ENCODE peak calls at places on chromosomes 16 and 17, in six cellular contexts. T, R, Q, V, F and C are unnamed samples.

GRCh38 chr16:27164280-27164837 is 39.0 kb upstream of the KDM8 start:
- DNase-seq in T (no peak), R (no peak), Q (no peak), V (no peak), F (no peak), C (no peak)

GRCh38 chr16:28524544-28525179 is 14.1 kb downstream of the NUPR1 start:
- DNase-seq in T (no peak), R (no peak), Q (peak), V (no peak), F (no peak), C (no peak)

GRCh38 chr17:75346906-75347305 is 57.7 kb upstream of the SLC25A19 start:
- DNase-seq in T (no peak), R (no peak), Q (no peak), V (no peak), F (no peak), C (no peak)

GRCh38 chr16:68227850-68228553 is 7.9 kb downstream of the ESRP2 start:
- DNase-seq in T (no peak), R (no peak), Q (no peak), V (no peak), F (no peak), C (no peak)

GRCh38 chr16:10964039-10964890 is 19.9 kb downstream of the CLEC16A start:
- DNase-seq in T (peak), R (peak), Q (peak), V (peak), F (peak), C (peak)

GRCh38 chr17:80760501-80760900 is 215.9 kb downstream of the RPTOR start:
- DNase-seq in T (peak), R (no peak), Q (no peak), V (no peak), F (no peak), C (no peak)

GRCh38 chr17:63698886-63699637 is 863 bp downstream of the LIMD2 start:
- DNase-seq in T (no peak), R (no peak), Q (peak), V (peak), F (peak), C (peak)

GRCh38 chr16:75486014-75486404 is 9.2 kb downstream of the CHST6 start:
- DNase-seq in T (peak), R (no peak), Q (no peak), V (no peak), F (no peak), C (no peak)

GRCh38 chr16:11669380-11670146 is 1.3 kb downstream of the SNN start:
- DNase-seq in T (peak), R (no peak), Q (no peak), V (peak), F (peak), C (peak)

GRCh38 chr16:82023206-82023605 is 11.8 kb upstream of the HSD17B2 start:
- DNase-seq in T (no peak), R (no peak), Q (no peak), V (no peak), F (no peak), C (no peak)

GRCh38 chr16:15576960-15577958 is 65.7 kb downstream of the MARF1 start:
- DNase-seq in T (no peak), R (no peak), Q (no peak), V (no peak), F (no peak), C (no peak)

GRCh38 chr17:59618894-59619312 is 792 bp upstream of the CLTC start:
- DNase-seq in T (no peak), R (no peak), Q (no peak), V (no peak), F (no peak), C (no peak)

GRCh38 chr16:87332150-87332549 is 15.0 kb upstream of the C16orf95 start:
- DNase-seq in T (no peak), R (no peak), Q (no peak), V (no peak), F (no peak), C (no peak)

GRCh38 chr16:16007743-16008111 is 58.3 kb downstream of the ABCC1 start:
- DNase-seq in T (no peak), R (no peak), Q (no peak), V (no peak), F (peak), C (no peak)

GRCh38 chr17:40290629-40291296 is 3.1 kb downstream of the CDC6 start:
- DNase-seq in T (no peak), R (peak), Q (peak), V (no peak), F (no peak), C (no peak)

GRCh38 chr16:11323551-11324336 is 21.5 kb upstream of the RMI2 start:
- DNase-seq in T (no peak), R (no peak), Q (no peak), V (no peak), F (no peak), C (no peak)

GRCh38 chr17:17859909-17860760 is 23.3 kb upstream of the SREBF1 start:
- DNase-seq in T (peak), R (no peak), Q (peak), V (peak), F (peak), C (no peak)

GRCh38 chr17:74393323-74393942 is 26.1 kb downstream of the GPR142 start:
- DNase-seq in T (no peak), R (no peak), Q (no peak), V (no peak), F (no peak), C (no peak)

GRCh38 chr17:72358465-72358864 is 237.6 kb downstream of the SOX9 start:
- DNase-seq in T (no peak), R (peak), Q (no peak), V (no peak), F (no peak), C (no peak)

GRCh38 chr16:58000706-58001676 is at the start of gene USB1:
- DNase-seq in T (peak), R (peak), Q (peak), V (peak), F (peak), C (peak)

GRCh38 chr16:28984619-28985135 is at the start of gene LAT:
- DNase-seq in T (no peak), R (no peak), Q (peak), V (peak), F (no peak), C (no peak)

GRCh38 chr16:78751601-78752000 is 652.1 kb downstream of the WWOX start:
- DNase-seq in T (no peak), R (no peak), Q (no peak), V (no peak), F (no peak), C (no peak)

GRCh38 chr17:40118093-40118492 is 3.7 kb upstream of the MSL1 start:
- DNase-seq in T (no peak), R (no peak), Q (no peak), V (no peak), F (no peak), C (peak)

GRCh38 chr16:30784215-30784614 is 2.8 kb downstream of the ZNF629 start:
- DNase-seq in T (no peak), R (no peak), Q (no peak), V (no peak), F (no peak), C (no peak)

GRCh38 chr17:79991924-79992656 is 43.6 kb downstream of the TBC1D16 start:
- DNase-seq in T (no peak), R (no peak), Q (no peak), V (peak), F (peak), C (no peak)

GRCh38 chr17:77011173-77012011 is 129.4 kb upstream of the SEC14L1 start:
- DNase-seq in T (no peak), R (no peak), Q (peak), V (no peak), F (no peak), C (no peak)

GRCh38 chr17:82217530-82218204 is 5.0 kb upstream of the CCDC57 start:
- DNase-seq in T (no peak), R (peak), Q (no peak), V (peak), F (no peak), C (peak)

GRCh38 chr16:35562919-35563318 is 2103.5 kb downstream of the TP53TG3F start:
- DNase-seq in T (no peak), R (no peak), Q (no peak), V (no peak), F (no peak), C (no peak)

GRCh38 chr17:16486373-16487250 is 5.4 kb downstream of the LRRC75A start:
- DNase-seq in T (peak), R (no peak), Q (no peak), V (peak), F (no peak), C (peak)

GRCh38 chr16:76226011-76226410 is 51.2 kb upstream of the CNTNAP4 start:
- DNase-seq in T (no peak), R (no peak), Q (no peak), V (no peak), F (no peak), C (no peak)

GRCh38 chr16:24821129-24821528 is 24.6 kb upstream of the SLC5A11 start:
- DNase-seq in T (no peak), R (no peak), Q (no peak), V (no peak), F (no peak), C (no peak)